ENCODE peak calls at places on chromosomes 2 and 18, in ten cellular contexts. H, U, M, C, N, T, I, F, O and K are unnamed samples.

GRCh38 chr2:239498981-239499633 is 98.3 kb upstream of the HDAC4 start:
- DNase-seq in H (no peak), U (no peak), M (peak; percentile 84), C (no peak), N (no peak), T (no peak), I (peak; percentile 48), F (peak; percentile 2), O (no peak), K (peak; percentile 20)

GRCh38 chr2:128808462-128809255 is 490.0 kb upstream of the HS6ST1 start:
- DNase-seq in H (peak; percentile 28), U (no peak), M (peak; percentile 65), C (no peak), N (no peak), T (no peak), I (no peak), F (peak; percentile 42), O (no peak), K (peak; percentile 22)

GRCh38 chr2:53793821-53794220 is 7.0 kb downstream of the ERLEC1 start:
- DNase-seq in H (no peak), U (no peak), M (no peak), C (no peak), N (no peak), T (no peak), I (no peak), F (no peak), O (no peak), K (no peak)

GRCh38 chr2:200092235-200092634 is 136.9 kb downstream of the MAIP1 start:
- DNase-seq in H (no peak), U (no peak), M (no peak), C (no peak), N (no peak), T (no peak), I (peak; percentile 9), F (no peak), O (no peak), K (no peak)

GRCh38 chr2:204321910-204322765 is 223.1 kb upstream of the PARD3B start:
- DNase-seq in H (peak; percentile 19), U (no peak), M (peak; percentile 34), C (no peak), N (no peak), T (peak; percentile 98), I (no peak), F (peak; percentile 80), O (no peak), K (peak; percentile 10)

GRCh38 chr2:225104321-225104720 is 62.1 kb upstream of the DOCK10 start:
- DNase-seq in H (no peak), U (no peak), M (no peak), C (no peak), N (no peak), T (no peak), I (no peak), F (no peak), O (no peak), K (no peak)

GRCh38 chr18:13831864-13832508 is 8.0 kb downstream of the MC5R start:
- DNase-seq in H (no peak), U (no peak), M (peak; percentile 2), C (no peak), N (peak; percentile 9), T (no peak), I (peak; percentile 15), F (no peak), O (no peak), K (no peak)

GRCh38 chr2:106076941-106077340 is 117.2 kb downstream of the UXS1 start:
- DNase-seq in H (no peak), U (no peak), M (no peak), C (no peak), N (no peak), T (no peak), I (no peak), F (no peak), O (no peak), K (no peak)

GRCh38 chr18:45509535-45509934 is 105.7 kb upstream of the SLC14A2 start:
- DNase-seq in H (no peak), U (no peak), M (no peak), C (no peak), N (no peak), T (no peak), I (no peak), F (no peak), O (no peak), K (no peak)

GRCh38 chr2:28871620-28872019 is 1.5 kb upstream of the TRMT61B start:
- DNase-seq in H (no peak), U (no peak), M (no peak), C (no peak), N (no peak), T (no peak), I (no peak), F (no peak), O (no peak), K (no peak)

GRCh38 chr2:45045706-45046105 is 36.5 kb upstream of the SIX2 start:
- DNase-seq in H (no peak), U (no peak), M (no peak), C (no peak), N (peak; percentile 95), T (no peak), I (no peak), F (no peak), O (no peak), K (no peak)

GRCh38 chr2:119323459-119323858 is 43.2 kb downstream of the C2orf76 start:
- DNase-seq in H (no peak), U (no peak), M (no peak), C (no peak), N (no peak), T (no peak), I (no peak), F (no peak), O (no peak), K (no peak)

GRCh38 chr2:100691846-100692245 is 128.1 kb upstream of the NPAS2 start:
- DNase-seq in H (no peak), U (no peak), M (no peak), C (no peak), N (no peak), T (no peak), I (no peak), F (no peak), O (no peak), K (no peak)